ENCODE peak calls at places on chromosomes 2 and 18, in nine cellular contexts. V, N, G, B, F, O, K, X and E are unnamed samples. For H3K4me1, the result is how much of the 10 kb centered on the place peaks cover.

GRCh38 chr2:43345391-43345813 is 119.0 kb upstream of the ZFP36L2 start:
- DNase-seq in X (no peak), O (peak), G (peak), F (no peak), V (no peak), B (no peak), K (no peak), N (peak), E (no peak)

GRCh38 chr2:123958011-123958410 is 67.1 kb upstream of the CNTNAP5 start:
- DNase-seq in O (no peak), V (no peak), F (no peak), X (no peak), B (no peak), N (no peak), K (no peak), G (no peak), E (no peak)

GRCh38 chr2:235937092-235937491 is 231.1 kb downstream of the GBX2 start:
- DNase-seq in G (no peak), F (no peak), X (no peak), N (no peak), K (no peak), V (no peak), O (no peak), B (no peak), E (no peak)

GRCh38 chr18:26747131-26747475 is 118.4 kb downstream of the AQP4 start:
- DNase-seq in G (no peak), K (no peak), X (no peak), O (no peak), V (no peak), N (no peak), F (no peak), B (no peak), E (no peak)

GRCh38 chr2:171316755-171317337 is 116.9 kb downstream of the METTL8 start:
- DNase-seq in K (peak), G (no peak), V (no peak), B (no peak), X (no peak), O (no peak), F (no peak), N (no peak), E (no peak)

GRCh38 chr18:50187659-50188058 is 7.3 kb downstream of the MYO5B start:
- DNase-seq in F (no peak), N (no peak), X (no peak), G (no peak), V (no peak), K (no peak), O (no peak), B (no peak), E (no peak)

GRCh38 chr2:15711126-15711860 is 119.6 kb downstream of the DDX1 start:
- DNase-seq in F (no peak), B (no peak), X (no peak), V (no peak), N (no peak), G (no peak), K (no peak), O (no peak), E (no peak)

GRCh38 chr2:239299218-239299939 is 101.4 kb downstream of the HDAC4 start:
- DNase-seq in G (no peak), V (no peak), X (peak), F (peak), O (no peak), B (peak), K (no peak), N (peak), E (peak)

GRCh38 chr18:6543330-6543908 is 128.7 kb upstream of the L3MBTL4 start:
- DNase-seq in G (no peak), K (no peak), O (peak), V (peak), B (no peak), F (peak), N (no peak), X (no peak), E (no peak)

GRCh38 chr18:32389868-32390267 is 80.8 kb downstream of the GAREM1 start:
- DNase-seq in B (no peak), X (peak), G (no peak), K (no peak), N (no peak), F (no peak), O (no peak), V (no peak), E (no peak)

GRCh38 chr18:61400016-61400630 is 66.9 kb downstream of the CDH20 start:
- DNase-seq in K (no peak), V (no peak), G (no peak), O (no peak), X (no peak), B (no peak), F (no peak), N (no peak), E (no peak)

GRCh38 chr2:58448065-58448507 is 207.0 kb upstream of the FANCL start:
- DNase-seq in X (peak), V (peak), F (peak), O (peak), B (peak), K (peak), N (no peak), G (no peak), E (peak)

GRCh38 chr2:29401994-29402393 is 286.8 kb downstream of the CLIP4 start:
- DNase-seq in V (no peak), O (peak), N (no peak), F (no peak), K (no peak), X (no peak), G (no peak), B (no peak), E (no peak)

GRCh38 chr2:29405707-29406106 is 290.5 kb downstream of the CLIP4 start:
- DNase-seq in N (no peak), V (no peak), X (no peak), O (no peak), F (no peak), K (no peak), B (no peak), G (no peak), E (no peak)

GRCh38 chr2:29405266-29405665 is 290.1 kb downstream of the CLIP4 start:
- DNase-seq in B (no peak), O (no peak), K (no peak), X (no peak), V (no peak), F (no peak), N (no peak), G (no peak), E (no peak)
- TF ChIP-seq EP300 in B (no peak), O (no peak), K (no peak), X (no peak), V (no peak), F (no peak), N (no peak), G (no peak), E (no peak)

GRCh38 chr2:98828369-98828744 is 97.4 kb upstream of the MGAT4A start:
- DNase-seq in G (no peak), O (no peak), V (no peak), X (no peak), B (no peak), F (no peak), N (no peak), K (no peak), E (no peak)

GRCh38 chr2:98825858-98826257 is 94.9 kb upstream of the MGAT4A start:
- DNase-seq in K (no peak), B (no peak), X (no peak), F (no peak), N (no peak), V (no peak), O (no peak), G (no peak), E (no peak)

GRCh38 chr2:98825404-98825803 is 94.5 kb upstream of the MGAT4A start:
- DNase-seq in G (no peak), B (no peak), O (no peak), X (no peak), N (no peak), V (no peak), F (no peak), K (no peak), E (no peak)

GRCh38 chr2:98827625-98828368 is 96.9 kb upstream of the MGAT4A start:
- DNase-seq in K (no peak), F (no peak), V (no peak), G (no peak), N (no peak), B (no peak), O (no peak), X (no peak), E (no peak)

GRCh38 chr2:98826856-98827255 is 95.9 kb upstream of the MGAT4A start:
- DNase-seq in N (no peak), K (no peak), G (no peak), O (no peak), B (no peak), F (no peak), X (no peak), V (no peak), E (no peak)
- H3K4me1 ChIP-seq in N (under half), K (under half), G (under half), O (under half), B (under half), F (half or more), X (under half), V (under half), E (under half)

GRCh38 chr2:217964658-217965161 is 38.1 kb downstream of the TNS1 start:
- DNase-seq in F (no peak), V (no peak), X (no peak), O (peak), B (no peak), N (peak), K (no peak), G (no peak), E (no peak)

GRCh38 chr2:217970206-217970605 is 32.6 kb downstream of the TNS1 start:
- DNase-seq in F (no peak), G (no peak), V (no peak), B (no peak), K (no peak), O (no peak), X (no peak), N (no peak), E (no peak)

GRCh38 chr2:217969588-217969987 is 33.2 kb downstream of the TNS1 start:
- DNase-seq in N (no peak), O (no peak), V (no peak), B (no peak), F (no peak), X (no peak), G (no peak), K (no peak), E (no peak)

GRCh38 chr2:217964255-217964654 is 38.5 kb downstream of the TNS1 start:
- DNase-seq in G (no peak), V (no peak), O (no peak), F (no peak), N (no peak), B (no peak), X (no peak), K (no peak), E (peak)

DNA sequence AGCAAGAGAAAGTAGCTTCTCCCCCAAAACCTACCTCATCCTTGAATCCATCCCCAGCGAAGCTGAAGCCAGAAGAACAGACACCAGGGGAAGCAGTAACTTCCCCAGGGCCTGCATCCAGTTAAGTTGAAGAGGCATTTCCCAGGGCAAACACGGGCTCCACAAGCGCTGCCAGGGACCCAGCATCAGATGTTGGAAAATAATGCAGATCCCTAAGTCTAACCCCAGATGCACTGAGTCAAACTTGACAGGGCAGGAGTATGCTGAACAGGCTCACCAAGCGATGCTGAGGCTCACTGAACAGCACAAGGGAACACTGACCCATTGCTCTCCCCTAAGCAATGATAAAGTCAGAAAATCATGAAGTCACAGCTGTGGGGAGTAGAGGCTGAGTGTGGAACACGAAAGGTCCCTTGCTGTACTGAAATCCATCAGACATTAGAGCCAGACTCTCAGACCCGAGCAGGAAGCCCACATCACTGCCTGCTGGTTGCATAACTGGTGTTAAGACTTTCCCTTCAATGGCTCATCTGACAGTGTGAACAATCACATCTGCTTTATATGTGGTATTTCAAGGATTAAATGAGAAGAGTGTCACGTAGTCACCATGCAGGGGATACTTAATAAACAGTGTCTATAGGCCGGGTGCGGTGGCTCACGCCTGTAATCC is 36.3 kb downstream of the TNS1 start:
- DNase-seq in O (no peak), B (no peak), V (no peak), G (no peak), F (no peak), K (no peak), X (peak), N (peak), E (no peak)
- H3K27ac ChIP-seq in O (no peak), B (peak), V (no peak), G (peak), F (no peak), K (no peak), X (no peak), N (no peak), E (peak)

GRCh38 chr2:44549856-44550255 is 188.1 kb downstream of the CAMKMT start:
- DNase-seq in B (no peak), F (no peak), O (no peak), V (no peak), G (no peak), K (no peak), X (no peak), N (no peak), E (no peak)

GRCh38 chr2:44549099-44549471 is 187.3 kb downstream of the CAMKMT start:
- DNase-seq in V (peak), F (no peak), G (no peak), X (no peak), N (no peak), K (no peak), O (no peak), B (no peak), E (no peak)

GRCh38 chr2:44548221-44549098 is 186.7 kb downstream of the CAMKMT start:
- DNase-seq in V (no peak), G (no peak), X (no peak), B (no peak), K (no peak), O (no peak), N (no peak), F (no peak), E (no peak)

GRCh38 chr2:44546469-44547127 is 184.9 kb downstream of the CAMKMT start:
- DNase-seq in K (no peak), O (peak), N (no peak), B (no peak), V (no peak), F (no peak), X (no peak), G (no peak), E (no peak)

GRCh38 chr2:44547713-44548112 is 186.0 kb downstream of the CAMKMT start:
- DNase-seq in G (no peak), V (no peak), O (peak), N (no peak), B (no peak), X (no peak), F (no peak), K (no peak), E (no peak)
- TF ChIP-seq EP300 in G (no peak), V (no peak), O (peak), N (no peak), B (no peak), X (no peak), F (no peak), K (no peak), E (no peak)

GRCh38 chr2:75798624-75799023 is 87.9 kb upstream of the GCFC2 start:
- DNase-seq in K (no peak), V (no peak), G (no peak), O (no peak), X (no peak), N (no peak), B (no peak), F (no peak), E (no peak)

GRCh38 chr2:75799859-75800258 is 89.1 kb upstream of the GCFC2 start:
- DNase-seq in V (no peak), F (no peak), G (no peak), K (no peak), O (no peak), X (no peak), B (no peak), N (no peak), E (no peak)

GRCh38 chr2:75800456-75800855 is 89.7 kb upstream of the GCFC2 start:
- DNase-seq in B (no peak), O (no peak), G (no peak), V (no peak), K (no peak), N (no peak), X (no peak), F (no peak), E (no peak)

GRCh38 chr2:75801234-75801982 is 90.7 kb upstream of the GCFC2 start:
- DNase-seq in F (no peak), B (no peak), X (no peak), G (no peak), K (no peak), O (no peak), N (no peak), V (no peak), E (no peak)
- H3K4me1 ChIP-seq in F (under half), B (under half), X (under half), G (under half), K (under half), O (under half), N (under half), V (under half), E (under half)

GRCh38 chr2:127675335-127676261 is at the start of gene LIMS2:
- DNase-seq in F (no peak), O (peak), V (peak), K (peak), N (peak), B (no peak), G (no peak), X (peak), E (peak)
- H3K27ac ChIP-seq in F (no peak), O (no peak), V (peak), K (no peak), N (peak), B (peak), G (peak), X (peak), E (peak)

GRCh38 chr2:228535396-228535795 is 353.9 kb upstream of the SPHKAP start:
- DNase-seq in N (no peak), G (no peak), X (no peak), B (no peak), O (no peak), K (no peak), F (peak), V (no peak), E (no peak)
- TF ChIP-seq EP300 in N (no peak), G (no peak), X (no peak), B (no peak), O (no peak), K (no peak), F (no peak), V (no peak), E (no peak)